ENCODE peak calls at places on chromosomes 7 and 10, in eight cellular contexts. One of them, this sample, is unnamed.
A peak's percentile ranks its signal among the peaks of the same experiment; 100 is the strongest.

GRCh38 chr10:11522821-11523245 is 88.6 kb downstream of the USP6NL start:
- DNase-seq in endothelial cell of umbilical vein: no peak
- DNase-seq in GM12878: no peak
- DNase-seq in HepG2: peak; percentile 89
- DNase-seq in K562: no peak
- DNase-seq in H1: no peak
- DNase-seq in HCT116: no peak
- DNase-seq in SK-N-SH: no peak
- DNase-seq in this sample: no peak

GRCh38 chr10:33802566-33802965 is 468.1 kb upstream of the NRP1 start:
- DNase-seq in H1: no peak
- DNase-seq in HCT116: no peak
- DNase-seq in HepG2: no peak
- DNase-seq in GM12878: no peak
- DNase-seq in K562: no peak
- DNase-seq in endothelial cell of umbilical vein: no peak
- DNase-seq in SK-N-SH: no peak
- DNase-seq in this sample: no peak

GRCh38 chr7:131498237-131498885 is 58.1 kb downstream of the PODXL start:
- DNase-seq in HepG2: no peak
- DNase-seq in SK-N-SH: no peak
- DNase-seq in HCT116: no peak
- DNase-seq in GM12878: no peak
- DNase-seq in K562: no peak
- DNase-seq in H1: no peak
- DNase-seq in endothelial cell of umbilical vein: no peak
- DNase-seq in this sample: no peak

GRCh38 chr7:36309301-36309700 is 80.4 kb upstream of the ANLN start:
- DNase-seq in SK-N-SH: peak; percentile 9
- DNase-seq in HepG2: no peak
- DNase-seq in K562: no peak
- DNase-seq in H1: no peak
- DNase-seq in HCT116: no peak
- DNase-seq in GM12878: no peak
- DNase-seq in endothelial cell of umbilical vein: no peak
- DNase-seq in this sample: no peak

GRCh38 chr7:55928006-55928767 is 23.5 kb upstream of the MRPS17 start:
- DNase-seq in K562: no peak
- DNase-seq in H1: no peak
- DNase-seq in GM12878: no peak
- DNase-seq in SK-N-SH: no peak
- DNase-seq in HepG2: no peak
- DNase-seq in HCT116: no peak
- DNase-seq in endothelial cell of umbilical vein: no peak
- DNase-seq in this sample: no peak

GRCh38 chr10:132001238-132001977 is 19.7 kb upstream of the BNIP3 start:
- DNase-seq in H1: no peak
- DNase-seq in K562: no peak
- DNase-seq in SK-N-SH: no peak
- DNase-seq in HCT116: no peak
- DNase-seq in endothelial cell of umbilical vein: no peak
- DNase-seq in HepG2: peak; percentile 29
- DNase-seq in GM12878: no peak
- DNase-seq in this sample: peak; percentile 83

GRCh38 chr7:106792233-106792926 is 72.7 kb upstream of the PIK3CG start:
- DNase-seq in SK-N-SH: no peak
- DNase-seq in GM12878: no peak
- DNase-seq in K562: no peak
- DNase-seq in HepG2: no peak
- DNase-seq in H1: no peak
- DNase-seq in HCT116: no peak
- DNase-seq in endothelial cell of umbilical vein: no peak
- DNase-seq in this sample: no peak

GRCh38 chr7:44451123-44451522 is 39.3 kb downstream of the NUDCD3 start:
- DNase-seq in GM12878: no peak
- DNase-seq in K562: no peak
- DNase-seq in SK-N-SH: no peak
- DNase-seq in H1: no peak
- DNase-seq in HCT116: no peak
- DNase-seq in endothelial cell of umbilical vein: no peak
- DNase-seq in HepG2: no peak
- DNase-seq in this sample: no peak

GRCh38 chr10:75295901-75296441 is 60.2 kb upstream of the COMTD1 start:
- DNase-seq in HepG2: no peak
- DNase-seq in HCT116: no peak
- DNase-seq in H1: no peak
- DNase-seq in K562: no peak
- DNase-seq in SK-N-SH: no peak
- DNase-seq in GM12878: no peak
- DNase-seq in endothelial cell of umbilical vein: peak; percentile 27
- DNase-seq in this sample: no peak

GRCh38 chr10:109912335-109913282 is 10.7 kb downstream of the XPNPEP1 start:
- DNase-seq in H1: no peak
- DNase-seq in SK-N-SH: no peak
- DNase-seq in K562: no peak
- DNase-seq in endothelial cell of umbilical vein: no peak
- DNase-seq in HepG2: no peak
- DNase-seq in HCT116: no peak
- DNase-seq in GM12878: peak; percentile 84
- DNase-seq in this sample: no peak

GRCh38 chr7:20442951-20443350 is 112.3 kb downstream of the ITGB8 start:
- DNase-seq in HCT116: no peak
- DNase-seq in H1: no peak
- DNase-seq in GM12878: no peak
- DNase-seq in SK-N-SH: no peak
- DNase-seq in K562: no peak
- DNase-seq in HepG2: no peak
- DNase-seq in endothelial cell of umbilical vein: peak; percentile 52
- DNase-seq in this sample: no peak

GRCh38 chr7:142298631-142299030 is 40.8 kb upstream of the PRSS58 start:
- DNase-seq in HCT116: no peak
- DNase-seq in K562: no peak
- DNase-seq in H1: no peak
- DNase-seq in GM12878: no peak
- DNase-seq in endothelial cell of umbilical vein: no peak
- DNase-seq in HepG2: no peak
- DNase-seq in SK-N-SH: no peak
- DNase-seq in this sample: no peak

GRCh38 chr10:71290806-71291205 is 28.3 kb upstream of the SLC29A3 start:
- DNase-seq in GM12878: no peak
- DNase-seq in K562: no peak
- DNase-seq in HepG2: no peak
- DNase-seq in H1: no peak
- DNase-seq in SK-N-SH: no peak
- DNase-seq in HCT116: no peak
- DNase-seq in endothelial cell of umbilical vein: no peak
- DNase-seq in this sample: no peak

GRCh38 chr7:5679741-5680473 is 101.6 kb downstream of the RNF216 start:
- DNase-seq in endothelial cell of umbilical vein: no peak
- DNase-seq in K562: no peak
- DNase-seq in HepG2: no peak
- DNase-seq in SK-N-SH: no peak
- DNase-seq in HCT116: no peak
- DNase-seq in GM12878: no peak
- DNase-seq in H1: no peak
- DNase-seq in this sample: no peak

GRCh38 chr7:151838861-151839381 is 38.0 kb downstream of the PRKAG2 start:
- DNase-seq in GM12878: peak; percentile 17
- DNase-seq in endothelial cell of umbilical vein: no peak
- DNase-seq in K562: no peak
- DNase-seq in HCT116: no peak
- DNase-seq in SK-N-SH: no peak
- DNase-seq in HepG2: no peak
- DNase-seq in H1: no peak
- DNase-seq in this sample: no peak

DNA sequence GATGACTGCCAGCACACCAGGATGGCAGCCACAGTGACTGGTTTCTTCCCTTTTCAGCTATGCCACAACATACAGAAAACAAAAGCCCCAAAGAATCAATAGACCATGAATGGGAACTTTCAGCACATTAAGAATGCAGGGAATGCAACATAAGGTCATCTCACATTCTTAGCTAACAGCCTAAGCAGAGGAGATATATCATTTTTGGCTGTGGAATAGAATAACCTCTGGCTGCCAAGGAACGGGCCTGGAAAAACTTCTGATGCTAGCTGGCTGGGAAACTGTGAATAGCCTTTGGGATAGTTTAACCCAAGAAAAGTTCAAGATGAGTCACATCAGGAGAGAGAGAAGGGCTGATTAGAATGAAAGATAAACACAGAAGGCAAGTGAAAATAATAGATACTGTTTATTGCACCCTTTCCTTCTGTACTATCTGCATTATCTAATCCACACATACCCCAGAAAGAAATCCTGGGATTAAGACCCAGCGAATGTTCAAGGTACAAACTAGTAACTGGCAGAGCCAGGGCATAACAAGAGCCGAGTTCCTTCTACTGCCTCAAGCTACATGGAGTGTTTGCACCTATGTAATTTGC is 169.2 kb downstream of the SEMA3A start:
- DNase-seq in SK-N-SH: no peak
- DNase-seq in endothelial cell of umbilical vein: peak; percentile 95
- DNase-seq in H1: peak; percentile 15
- DNase-seq in GM12878: no peak
- DNase-seq in K562: no peak
- DNase-seq in HepG2: peak; percentile 75
- DNase-seq in HCT116: peak; percentile 51
- DNase-seq in this sample: peak; percentile 35
- TF ChIP-seq POLR2AphosphoS5 in SK-N-SH: peak; percentile 92
- TF ChIP-seq POLR2AphosphoS5 in endothelial cell of umbilical vein: no peak
- TF ChIP-seq POLR2AphosphoS5 in H1: no peak
- TF ChIP-seq POLR2AphosphoS5 in GM12878: no peak
- TF ChIP-seq POLR2AphosphoS5 in K562: no peak
- TF ChIP-seq POLR2AphosphoS5 in HepG2: no peak
- TF ChIP-seq POLR2AphosphoS5 in HCT116: no peak
- TF ChIP-seq POLR2AphosphoS5 in this sample: no peak

GRCh38 chr10:124741922-124742417 is 2.2 kb downstream of the FAM53B start:
- DNase-seq in HepG2: no peak
- DNase-seq in SK-N-SH: no peak
- DNase-seq in H1: no peak
- DNase-seq in endothelial cell of umbilical vein: no peak
- DNase-seq in GM12878: no peak
- DNase-seq in K562: no peak
- DNase-seq in HCT116: no peak
- DNase-seq in this sample: no peak
- H3K4me2 ChIP-seq in HepG2: peak overlapping the region; percentile 82
- H3K4me2 ChIP-seq in SK-N-SH: peak overlapping the region; percentile 97
- H3K4me2 ChIP-seq in H1: peak overlapping the region; percentile 91
- H3K4me2 ChIP-seq in endothelial cell of umbilical vein: peak overlapping the region; percentile 38
- H3K4me2 ChIP-seq in GM12878: peak overlapping the region; percentile 48
- H3K4me2 ChIP-seq in K562: peak overlapping the region; percentile 77
- H3K4me2 ChIP-seq in HCT116: peak overlapping the region; percentile 90
- H3K4me2 ChIP-seq in this sample: peak overlapping the region; percentile 92

DNA sequence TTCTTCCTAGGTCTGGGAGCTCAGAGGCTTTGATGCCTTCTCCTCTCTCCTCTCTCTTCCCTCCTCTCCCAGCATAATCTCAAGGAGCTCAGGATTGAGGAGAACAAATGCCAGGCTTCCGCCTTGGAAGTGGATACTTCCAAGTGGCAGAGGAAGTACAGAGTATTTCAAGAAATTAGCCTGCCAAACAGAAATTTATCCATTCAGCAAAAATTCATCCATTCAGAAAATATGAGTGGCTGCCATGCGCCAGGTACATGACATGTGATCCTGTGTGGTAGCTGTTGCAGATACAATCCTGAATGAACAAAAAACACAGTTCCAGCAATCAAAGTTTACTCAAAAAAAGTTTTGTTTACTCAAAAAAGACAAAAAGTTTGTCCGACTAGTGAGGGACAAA is 18.4 kb downstream of the NOLC1 start:
- DNase-seq in GM12878: no peak
- DNase-seq in endothelial cell of umbilical vein: no peak
- DNase-seq in HepG2: no peak
- DNase-seq in H1: no peak
- DNase-seq in HCT116: no peak
- DNase-seq in SK-N-SH: no peak
- DNase-seq in K562: no peak
- DNase-seq in this sample: no peak
- H3K79me2 ChIP-seq in GM12878: no peaks in the 10 kb centered on the region
- H3K79me2 ChIP-seq in endothelial cell of umbilical vein: no peaks in the 10 kb centered on the region
- H3K79me2 ChIP-seq in HepG2: no peaks in the 10 kb centered on the region
- H3K79me2 ChIP-seq in H1: no peaks in the 10 kb centered on the region
- H3K79me2 ChIP-seq in HCT116: no peaks in the 10 kb centered on the region
- H3K79me2 ChIP-seq in SK-N-SH: no peaks in the 10 kb centered on the region
- H3K79me2 ChIP-seq in K562: no peaks in the 10 kb centered on the region
- H3K79me2 ChIP-seq in this sample: no peaks in the 10 kb centered on the region

GRCh38 chr10:69220041-69220451 is at the start of gene HKDC1:
- DNase-seq in HCT116: no peak
- DNase-seq in SK-N-SH: no peak
- DNase-seq in GM12878: no peak
- DNase-seq in H1: no peak
- DNase-seq in HepG2: peak; percentile 53
- DNase-seq in K562: no peak
- DNase-seq in endothelial cell of umbilical vein: no peak
- DNase-seq in this sample: no peak
- TF ChIP-seq POLR2AphosphoS5 in HCT116: no peak
- TF ChIP-seq POLR2AphosphoS5 in SK-N-SH: no peak
- TF ChIP-seq POLR2AphosphoS5 in GM12878: no peak
- TF ChIP-seq POLR2AphosphoS5 in H1: no peak
- TF ChIP-seq POLR2AphosphoS5 in HepG2: peak; percentile 86
- TF ChIP-seq POLR2AphosphoS5 in K562: no peak
- TF ChIP-seq POLR2AphosphoS5 in endothelial cell of umbilical vein: no peak
- TF ChIP-seq POLR2AphosphoS5 in this sample: no peak

GRCh38 chr10:69437321-69438259 is 13.7 kb upstream of the TSPAN15 start:
- DNase-seq in GM12878: no peak
- DNase-seq in endothelial cell of umbilical vein: no peak
- DNase-seq in HCT116: no peak
- DNase-seq in HepG2: no peak
- DNase-seq in SK-N-SH: no peak
- DNase-seq in H1: no peak
- DNase-seq in K562: no peak
- DNase-seq in this sample: no peak

GRCh38 chr10:69439813-69440506 is 11.3 kb upstream of the TSPAN15 start:
- DNase-seq in H1: no peak
- DNase-seq in HepG2: peak; percentile 52
- DNase-seq in endothelial cell of umbilical vein: no peak
- DNase-seq in SK-N-SH: no peak
- DNase-seq in K562: no peak
- DNase-seq in HCT116: no peak
- DNase-seq in GM12878: no peak
- DNase-seq in this sample: peak; percentile 29

GRCh38 chr10:69435966-69436520 is 15.2 kb upstream of the TSPAN15 start:
- DNase-seq in H1: no peak
- DNase-seq in SK-N-SH: no peak
- DNase-seq in HCT116: no peak
- DNase-seq in endothelial cell of umbilical vein: no peak
- DNase-seq in GM12878: no peak
- DNase-seq in K562: no peak
- DNase-seq in HepG2: no peak
- DNase-seq in this sample: no peak

GRCh38 chr10:69439350-69439739 is 11.9 kb upstream of the TSPAN15 start:
- DNase-seq in H1: no peak
- DNase-seq in HepG2: no peak
- DNase-seq in endothelial cell of umbilical vein: no peak
- DNase-seq in GM12878: no peak
- DNase-seq in HCT116: no peak
- DNase-seq in SK-N-SH: no peak
- DNase-seq in K562: no peak
- DNase-seq in this sample: no peak

GRCh38 chr10:69438531-69439349 is 12.5 kb upstream of the TSPAN15 start:
- DNase-seq in HCT116: peak; percentile 42
- DNase-seq in SK-N-SH: peak; percentile 42
- DNase-seq in endothelial cell of umbilical vein: no peak
- DNase-seq in K562: no peak
- DNase-seq in GM12878: no peak
- DNase-seq in H1: no peak
- DNase-seq in HepG2: no peak
- DNase-seq in this sample: no peak
- H3K4me2 ChIP-seq in HCT116: peak overlapping the region; percentile 72
- H3K4me2 ChIP-seq in SK-N-SH: peak overlapping the region; percentile 43
- H3K4me2 ChIP-seq in endothelial cell of umbilical vein: no peak overlapping the region
- H3K4me2 ChIP-seq in K562: peak overlapping the region; percentile 13
- H3K4me2 ChIP-seq in GM12878: no peak overlapping the region
- H3K4me2 ChIP-seq in H1: no peak overlapping the region
- H3K4me2 ChIP-seq in HepG2: peak overlapping the region; percentile 22
- H3K4me2 ChIP-seq in this sample: no peak overlapping the region